ENCODE peak calls at places on chromosomes 16 and 17, in eight cellular contexts. One of them, this sample, is unnamed.

GRCh38 chr16:69481901-69482341 is 57.5 kb downstream of the CYB5B start:
- DNase-seq in stimulated activated CD8-positive, alpha-beta memory T cell treated with anti-CD3 and anti-CD28 coated beads, Interleukin-15, amount 100 ng/mL, for 24 hours: no peak
- DNase-seq in osteocyte: no peak
- DNase-seq in RCC 7860: no peak
- DNase-seq in thoracic aorta: peak
- DNase-seq in Ammon's horn: peak
- DNase-seq in stimulated activated CD4-positive, alpha-beta T cell treated with anti-CD3 and anti-CD28 coated beads, Interleukin-1b, Interleukin-23, amount 100 ng/mL, for 24 hours: no peak
- DNase-seq in nucleus accumbens: peak
- DNase-seq in this sample: no peak

GRCh38 chr17:73091770-73092517 is 544 bp downstream of the SLC39A11 start:
- DNase-seq in stimulated activated CD8-positive, alpha-beta memory T cell treated with anti-CD3 and anti-CD28 coated beads, Interleukin-15, amount 100 ng/mL, for 24 hours: no peak
- DNase-seq in osteocyte: no peak
- DNase-seq in RCC 7860: peak
- DNase-seq in thoracic aorta: no peak
- DNase-seq in Ammon's horn: peak
- DNase-seq in stimulated activated CD4-positive, alpha-beta T cell treated with anti-CD3 and anti-CD28 coated beads, Interleukin-1b, Interleukin-23, amount 100 ng/mL, for 24 hours: no peak
- DNase-seq in nucleus accumbens: no peak
- DNase-seq in this sample: peak

GRCh38 chr17:38853292-38854219 is at the start of gene RPL23:
- DNase-seq in stimulated activated CD8-positive, alpha-beta memory T cell treated with anti-CD3 and anti-CD28 coated beads, Interleukin-15, amount 100 ng/mL, for 24 hours: peak
- DNase-seq in osteocyte: peak
- DNase-seq in RCC 7860: peak
- DNase-seq in thoracic aorta: peak
- DNase-seq in Ammon's horn: peak
- DNase-seq in stimulated activated CD4-positive, alpha-beta T cell treated with anti-CD3 and anti-CD28 coated beads, Interleukin-1b, Interleukin-23, amount 100 ng/mL, for 24 hours: peak
- DNase-seq in nucleus accumbens: peak
- DNase-seq in this sample: peak

GRCh38 chr17:80947200-80947940 is 44.3 kb upstream of the CHMP6 start:
- DNase-seq in stimulated activated CD8-positive, alpha-beta memory T cell treated with anti-CD3 and anti-CD28 coated beads, Interleukin-15, amount 100 ng/mL, for 24 hours: no peak
- DNase-seq in osteocyte: no peak
- DNase-seq in RCC 7860: no peak
- DNase-seq in thoracic aorta: no peak
- DNase-seq in Ammon's horn: no peak
- DNase-seq in stimulated activated CD4-positive, alpha-beta T cell treated with anti-CD3 and anti-CD28 coated beads, Interleukin-1b, Interleukin-23, amount 100 ng/mL, for 24 hours: no peak
- DNase-seq in nucleus accumbens: no peak
- DNase-seq in this sample: no peak

GRCh38 chr16:67199011-67199807 is at the start of gene ELMO3:
- DNase-seq in stimulated activated CD8-positive, alpha-beta memory T cell treated with anti-CD3 and anti-CD28 coated beads, Interleukin-15, amount 100 ng/mL, for 24 hours: no peak
- DNase-seq in osteocyte: no peak
- DNase-seq in RCC 7860: no peak
- DNase-seq in thoracic aorta: no peak
- DNase-seq in Ammon's horn: no peak
- DNase-seq in stimulated activated CD4-positive, alpha-beta T cell treated with anti-CD3 and anti-CD28 coated beads, Interleukin-1b, Interleukin-23, amount 100 ng/mL, for 24 hours: no peak
- DNase-seq in nucleus accumbens: no peak
- DNase-seq in this sample: no peak

GRCh38 chr17:7656958-7657715 is 6.4 kb downstream of the ATP1B2 start:
- DNase-seq in stimulated activated CD8-positive, alpha-beta memory T cell treated with anti-CD3 and anti-CD28 coated beads, Interleukin-15, amount 100 ng/mL, for 24 hours: no peak
- DNase-seq in osteocyte: no peak
- DNase-seq in RCC 7860: no peak
- DNase-seq in thoracic aorta: no peak
- DNase-seq in Ammon's horn: peak
- DNase-seq in stimulated activated CD4-positive, alpha-beta T cell treated with anti-CD3 and anti-CD28 coated beads, Interleukin-1b, Interleukin-23, amount 100 ng/mL, for 24 hours: no peak
- DNase-seq in nucleus accumbens: peak
- DNase-seq in this sample: no peak

GRCh38 chr16:23857901-23858300 is 22.1 kb downstream of the PRKCB start:
- DNase-seq in stimulated activated CD8-positive, alpha-beta memory T cell treated with anti-CD3 and anti-CD28 coated beads, Interleukin-15, amount 100 ng/mL, for 24 hours: no peak
- DNase-seq in osteocyte: no peak
- DNase-seq in RCC 7860: no peak
- DNase-seq in thoracic aorta: no peak
- DNase-seq in Ammon's horn: no peak
- DNase-seq in stimulated activated CD4-positive, alpha-beta T cell treated with anti-CD3 and anti-CD28 coated beads, Interleukin-1b, Interleukin-23, amount 100 ng/mL, for 24 hours: no peak
- DNase-seq in nucleus accumbens: no peak
- DNase-seq in this sample: peak

GRCh38 chr16:89848974-89849373 is 20.7 kb downstream of the SPIRE2 start:
- DNase-seq in stimulated activated CD8-positive, alpha-beta memory T cell treated with anti-CD3 and anti-CD28 coated beads, Interleukin-15, amount 100 ng/mL, for 24 hours: no peak
- DNase-seq in osteocyte: no peak
- DNase-seq in RCC 7860: no peak
- DNase-seq in thoracic aorta: no peak
- DNase-seq in Ammon's horn: no peak
- DNase-seq in stimulated activated CD4-positive, alpha-beta T cell treated with anti-CD3 and anti-CD28 coated beads, Interleukin-1b, Interleukin-23, amount 100 ng/mL, for 24 hours: no peak
- DNase-seq in nucleus accumbens: no peak
- DNase-seq in this sample: no peak

GRCh38 chr16:67562918-67563707 is 787 bp downstream of the CTCF start:
- DNase-seq in stimulated activated CD8-positive, alpha-beta memory T cell treated with anti-CD3 and anti-CD28 coated beads, Interleukin-15, amount 100 ng/mL, for 24 hours: peak
- DNase-seq in osteocyte: peak
- DNase-seq in RCC 7860: peak
- DNase-seq in thoracic aorta: no peak
- DNase-seq in Ammon's horn: peak
- DNase-seq in stimulated activated CD4-positive, alpha-beta T cell treated with anti-CD3 and anti-CD28 coated beads, Interleukin-1b, Interleukin-23, amount 100 ng/mL, for 24 hours: no peak
- DNase-seq in nucleus accumbens: peak
- DNase-seq in this sample: peak

GRCh38 chr17:75344664-75345063 is 55.4 kb upstream of the SLC25A19 start:
- DNase-seq in stimulated activated CD8-positive, alpha-beta memory T cell treated with anti-CD3 and anti-CD28 coated beads, Interleukin-15, amount 100 ng/mL, for 24 hours: no peak
- DNase-seq in osteocyte: no peak
- DNase-seq in RCC 7860: no peak
- DNase-seq in thoracic aorta: no peak
- DNase-seq in Ammon's horn: no peak
- DNase-seq in stimulated activated CD4-positive, alpha-beta T cell treated with anti-CD3 and anti-CD28 coated beads, Interleukin-1b, Interleukin-23, amount 100 ng/mL, for 24 hours: no peak
- DNase-seq in nucleus accumbens: no peak
- DNase-seq in this sample: peak